ENCODE peak calls at places on chromosomes 5 and 9, in ten cellular contexts. One of them, this sample, is unnamed.

GRCh38 chr9:136085815-136086212 is 9.3 kb downstream of the NACC2 start:
- DNase-seq in progenitor cell of endocrine pancreas: no peak
- DNase-seq in RWPE1: no peak
- DNase-seq in transverse colon: peak; percentile 49
- DNase-seq in GM13976: no peak
- DNase-seq in adrenal gland: peak; percentile 82
- DNase-seq in GM12864: no peak
- DNase-seq in Peyer's patch: peak; percentile 60
- DNase-seq in foreskin fibroblast: no peak
- DNase-seq in sigmoid colon: peak; percentile 93
- DNase-seq in this sample: no peak

GRCh38 chr5:159094745-159095144 is 5.0 kb downstream of the EBF1 start:
- DNase-seq in progenitor cell of endocrine pancreas: no peak
- DNase-seq in RWPE1: peak; percentile 62
- DNase-seq in Peyer's patch: no peak
- DNase-seq in sigmoid colon: peak; percentile 92
- DNase-seq in adrenal gland: peak; percentile 69
- DNase-seq in GM12864: peak; percentile 72
- DNase-seq in transverse colon: peak; percentile 44
- DNase-seq in GM13976: peak; percentile 56
- DNase-seq in foreskin fibroblast: peak; percentile 68
- DNase-seq in this sample: peak; percentile 67

GRCh38 chr9:38309324-38310195 is 82.9 kb upstream of the ALDH1B1 start:
- DNase-seq in sigmoid colon: no peak
- DNase-seq in adrenal gland: no peak
- DNase-seq in Peyer's patch: no peak
- DNase-seq in GM12864: no peak
- DNase-seq in progenitor cell of endocrine pancreas: no peak
- DNase-seq in transverse colon: no peak
- DNase-seq in foreskin fibroblast: peak; percentile 42
- DNase-seq in RWPE1: no peak
- DNase-seq in GM13976: no peak
- DNase-seq in this sample: no peak

GRCh38 chr9:93183663-93184438 is at the start of gene WNK2:
- DNase-seq in sigmoid colon: no peak
- DNase-seq in transverse colon: peak; percentile 67
- DNase-seq in Peyer's patch: peak; percentile 82
- DNase-seq in GM12864: no peak
- DNase-seq in GM13976: peak; percentile 78
- DNase-seq in adrenal gland: no peak
- DNase-seq in foreskin fibroblast: peak; percentile 22
- DNase-seq in RWPE1: peak; percentile 89
- DNase-seq in progenitor cell of endocrine pancreas: peak; percentile 57
- DNase-seq in this sample: peak; percentile 77

GRCh38 chr9:6565312-6565711 is 80.2 kb downstream of the GLDC start:
- DNase-seq in GM13976: no peak
- DNase-seq in progenitor cell of endocrine pancreas: no peak
- DNase-seq in sigmoid colon: no peak
- DNase-seq in foreskin fibroblast: peak; percentile 51
- DNase-seq in RWPE1: no peak
- DNase-seq in transverse colon: no peak
- DNase-seq in GM12864: no peak
- DNase-seq in adrenal gland: no peak
- DNase-seq in Peyer's patch: no peak
- DNase-seq in this sample: no peak

GRCh38 chr5:93575466-93575865 is 5.6 kb downstream of the NR2F1-AS1 start:
- DNase-seq in RWPE1: no peak
- DNase-seq in adrenal gland: no peak
- DNase-seq in GM13976: no peak
- DNase-seq in GM12864: no peak
- DNase-seq in Peyer's patch: no peak
- DNase-seq in sigmoid colon: no peak
- DNase-seq in transverse colon: no peak
- DNase-seq in foreskin fibroblast: no peak
- DNase-seq in progenitor cell of endocrine pancreas: no peak
- DNase-seq in this sample: peak; percentile 14

GRCh38 chr5:55897905-55898304 is 46.7 kb downstream of the IL31RA start:
- DNase-seq in adrenal gland: no peak
- DNase-seq in progenitor cell of endocrine pancreas: no peak
- DNase-seq in RWPE1: no peak
- DNase-seq in transverse colon: no peak
- DNase-seq in GM12864: no peak
- DNase-seq in Peyer's patch: no peak
- DNase-seq in foreskin fibroblast: peak; percentile 98
- DNase-seq in GM13976: no peak
- DNase-seq in sigmoid colon: no peak
- DNase-seq in this sample: no peak

GRCh38 chr9:129311638-129312037 is 133.6 kb upstream of the IER5L start:
- DNase-seq in adrenal gland: peak; percentile 10
- DNase-seq in progenitor cell of endocrine pancreas: no peak
- DNase-seq in GM13976: no peak
- DNase-seq in Peyer's patch: no peak
- DNase-seq in sigmoid colon: peak; percentile 38
- DNase-seq in RWPE1: no peak
- DNase-seq in foreskin fibroblast: no peak
- DNase-seq in GM12864: no peak
- DNase-seq in transverse colon: no peak
- DNase-seq in this sample: no peak

GRCh38 chr9:129891519-129891918 is 56.3 kb downstream of the USP20 start:
- DNase-seq in foreskin fibroblast: no peak
- DNase-seq in GM12864: no peak
- DNase-seq in transverse colon: no peak
- DNase-seq in progenitor cell of endocrine pancreas: no peak
- DNase-seq in sigmoid colon: no peak
- DNase-seq in Peyer's patch: no peak
- DNase-seq in GM13976: no peak
- DNase-seq in adrenal gland: no peak
- DNase-seq in RWPE1: no peak
- DNase-seq in this sample: no peak

GRCh38 chr5:127839496-127840197 is 136.5 kb downstream of the CCDC192 start:
- DNase-seq in transverse colon: no peak
- DNase-seq in sigmoid colon: no peak
- DNase-seq in progenitor cell of endocrine pancreas: no peak
- DNase-seq in foreskin fibroblast: peak; percentile 32
- DNase-seq in adrenal gland: no peak
- DNase-seq in GM13976: no peak
- DNase-seq in RWPE1: no peak
- DNase-seq in GM12864: no peak
- DNase-seq in Peyer's patch: no peak
- DNase-seq in this sample: no peak

GRCh38 chr5:34684281-34684979 is 28.3 kb downstream of the RAI14 start:
- DNase-seq in progenitor cell of endocrine pancreas: no peak
- DNase-seq in adrenal gland: no peak
- DNase-seq in GM13976: no peak
- DNase-seq in Peyer's patch: no peak
- DNase-seq in sigmoid colon: no peak
- DNase-seq in RWPE1: no peak
- DNase-seq in transverse colon: no peak
- DNase-seq in foreskin fibroblast: peak; percentile 29
- DNase-seq in GM12864: no peak
- DNase-seq in this sample: no peak
- TF ChIP-seq CTCF in progenitor cell of endocrine pancreas: peak; percentile 33
- TF ChIP-seq CTCF in adrenal gland: no peak
- TF ChIP-seq CTCF in GM13976: no peak
- TF ChIP-seq CTCF in Peyer's patch: no peak
- TF ChIP-seq CTCF in sigmoid colon: peak; percentile 29
- TF ChIP-seq CTCF in RWPE1: no peak
- TF ChIP-seq CTCF in transverse colon: peak; percentile 18
- TF ChIP-seq CTCF in foreskin fibroblast: no peak
- TF ChIP-seq CTCF in GM12864: peak; percentile 26
- TF ChIP-seq CTCF in this sample: no peak

GRCh38 chr9:69649566-69650260 is 22.5 kb downstream of the APBA1 start:
- DNase-seq in Peyer's patch: no peak
- DNase-seq in RWPE1: no peak
- DNase-seq in GM13976: no peak
- DNase-seq in adrenal gland: no peak
- DNase-seq in foreskin fibroblast: peak; percentile 75
- DNase-seq in GM12864: no peak
- DNase-seq in transverse colon: no peak
- DNase-seq in progenitor cell of endocrine pancreas: no peak
- DNase-seq in sigmoid colon: no peak
- DNase-seq in this sample: no peak
- TF ChIP-seq CTCF in Peyer's patch: no peak
- TF ChIP-seq CTCF in RWPE1: no peak
- TF ChIP-seq CTCF in GM13976: no peak
- TF ChIP-seq CTCF in adrenal gland: no peak
- TF ChIP-seq CTCF in foreskin fibroblast: no peak
- TF ChIP-seq CTCF in GM12864: no peak
- TF ChIP-seq CTCF in transverse colon: no peak
- TF ChIP-seq CTCF in progenitor cell of endocrine pancreas: no peak
- TF ChIP-seq CTCF in sigmoid colon: no peak
- TF ChIP-seq CTCF in this sample: no peak

DNA sequence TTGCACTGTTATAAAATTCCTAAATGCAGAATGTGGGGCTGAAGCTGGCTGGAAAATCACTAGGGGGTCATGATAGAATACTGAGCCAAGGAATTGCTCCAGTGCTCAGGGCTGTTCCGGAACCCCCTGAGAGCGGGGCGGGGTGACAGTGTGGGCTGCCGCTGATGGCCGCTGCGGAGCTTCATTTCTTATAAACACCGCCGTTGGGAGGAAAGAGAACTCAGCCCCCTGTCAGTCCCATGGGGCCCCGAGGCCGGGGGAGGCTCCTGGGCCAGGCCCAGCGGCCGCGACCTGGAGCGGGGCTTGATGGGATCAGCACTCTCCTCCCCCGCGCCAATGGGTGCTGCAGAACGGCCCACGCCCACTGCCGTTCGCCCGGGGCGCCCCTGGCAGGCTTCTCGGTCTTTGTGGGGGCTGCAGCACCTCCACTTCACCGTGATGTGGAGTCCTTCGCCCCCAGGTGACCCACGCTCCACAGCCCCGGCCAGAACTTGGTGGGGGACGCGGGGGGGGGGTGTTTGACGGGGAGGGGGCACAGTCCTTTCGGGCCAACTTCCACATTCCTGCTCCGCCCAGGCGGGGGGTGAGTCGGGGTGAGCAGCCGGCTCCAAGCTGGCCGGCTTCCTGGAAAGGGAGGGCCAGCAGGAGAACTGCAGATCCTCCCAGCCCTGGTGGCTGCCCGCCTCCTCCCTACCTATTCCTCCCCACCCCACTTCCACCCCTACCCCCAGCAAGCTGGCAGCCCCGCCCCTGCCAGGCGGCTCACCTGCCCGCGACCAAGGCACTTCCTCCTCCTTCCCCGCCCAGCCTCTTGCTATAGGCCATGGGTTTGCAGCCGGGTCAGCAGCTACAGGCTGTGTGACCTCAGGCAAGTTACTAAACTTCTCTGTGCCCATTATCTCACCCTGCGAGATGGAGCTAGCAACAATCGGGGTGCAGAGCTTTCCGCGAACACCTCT is 5.4 kb upstream of the IRF1 start:
- DNase-seq in GM13976: peak; percentile 88
- DNase-seq in RWPE1: peak; percentile 99
- DNase-seq in Peyer's patch: peak; percentile 96
- DNase-seq in sigmoid colon: peak; percentile 94
- DNase-seq in progenitor cell of endocrine pancreas: peak; percentile 62
- DNase-seq in foreskin fibroblast: peak; percentile 95
- DNase-seq in transverse colon: peak; percentile 97
- DNase-seq in adrenal gland: peak; percentile 84
- DNase-seq in GM12864: peak; percentile 61
- DNase-seq in this sample: peak; percentile 84
- TF ChIP-seq CTCF in GM13976: no peak
- TF ChIP-seq CTCF in RWPE1: no peak
- TF ChIP-seq CTCF in Peyer's patch: no peak
- TF ChIP-seq CTCF in sigmoid colon: no peak
- TF ChIP-seq CTCF in progenitor cell of endocrine pancreas: peak; percentile 9
- TF ChIP-seq CTCF in foreskin fibroblast: no peak
- TF ChIP-seq CTCF in transverse colon: no peak
- TF ChIP-seq CTCF in adrenal gland: peak; percentile 20
- TF ChIP-seq CTCF in GM12864: no peak
- TF ChIP-seq CTCF in this sample: no peak

GRCh38 chr9:132575005-132575609 is 7.3 kb upstream of the BARHL1 start:
- DNase-seq in adrenal gland: peak; percentile 83
- DNase-seq in GM13976: peak; percentile 82
- DNase-seq in sigmoid colon: peak; percentile 78
- DNase-seq in Peyer's patch: peak; percentile 80
- DNase-seq in foreskin fibroblast: peak; percentile 82
- DNase-seq in GM12864: no peak
- DNase-seq in transverse colon: peak; percentile 73
- DNase-seq in RWPE1: peak; percentile 87
- DNase-seq in progenitor cell of endocrine pancreas: peak; percentile 79
- DNase-seq in this sample: peak; percentile 80
- TF ChIP-seq CTCF in adrenal gland: peak; percentile 88
- TF ChIP-seq CTCF in GM13976: peak; percentile 61
- TF ChIP-seq CTCF in sigmoid colon: peak; percentile 80
- TF ChIP-seq CTCF in Peyer's patch: peak; percentile 76
- TF ChIP-seq CTCF in foreskin fibroblast: peak; percentile 72
- TF ChIP-seq CTCF in GM12864: peak; percentile 78
- TF ChIP-seq CTCF in transverse colon: peak; percentile 74
- TF ChIP-seq CTCF in RWPE1: peak; percentile 92
- TF ChIP-seq CTCF in progenitor cell of endocrine pancreas: peak; percentile 92
- TF ChIP-seq CTCF in this sample: peak; percentile 74

GRCh38 chr9:1709347-1709746 is 305.8 kb upstream of the SMARCA2 start:
- DNase-seq in adrenal gland: peak; percentile 26
- DNase-seq in Peyer's patch: no peak
- DNase-seq in GM13976: peak; percentile 23
- DNase-seq in GM12864: no peak
- DNase-seq in sigmoid colon: no peak
- DNase-seq in RWPE1: no peak
- DNase-seq in foreskin fibroblast: peak; percentile 1
- DNase-seq in progenitor cell of endocrine pancreas: no peak
- DNase-seq in transverse colon: no peak
- DNase-seq in this sample: peak; percentile 13
- TF ChIP-seq CTCF in adrenal gland: no peak
- TF ChIP-seq CTCF in Peyer's patch: peak; percentile 14
- TF ChIP-seq CTCF in GM13976: no peak
- TF ChIP-seq CTCF in GM12864: peak; percentile 56
- TF ChIP-seq CTCF in sigmoid colon: no peak
- TF ChIP-seq CTCF in RWPE1: peak; percentile 9
- TF ChIP-seq CTCF in foreskin fibroblast: no peak
- TF ChIP-seq CTCF in progenitor cell of endocrine pancreas: peak; percentile 44
- TF ChIP-seq CTCF in transverse colon: peak; percentile 16
- TF ChIP-seq CTCF in this sample: peak; percentile 53

DNA sequence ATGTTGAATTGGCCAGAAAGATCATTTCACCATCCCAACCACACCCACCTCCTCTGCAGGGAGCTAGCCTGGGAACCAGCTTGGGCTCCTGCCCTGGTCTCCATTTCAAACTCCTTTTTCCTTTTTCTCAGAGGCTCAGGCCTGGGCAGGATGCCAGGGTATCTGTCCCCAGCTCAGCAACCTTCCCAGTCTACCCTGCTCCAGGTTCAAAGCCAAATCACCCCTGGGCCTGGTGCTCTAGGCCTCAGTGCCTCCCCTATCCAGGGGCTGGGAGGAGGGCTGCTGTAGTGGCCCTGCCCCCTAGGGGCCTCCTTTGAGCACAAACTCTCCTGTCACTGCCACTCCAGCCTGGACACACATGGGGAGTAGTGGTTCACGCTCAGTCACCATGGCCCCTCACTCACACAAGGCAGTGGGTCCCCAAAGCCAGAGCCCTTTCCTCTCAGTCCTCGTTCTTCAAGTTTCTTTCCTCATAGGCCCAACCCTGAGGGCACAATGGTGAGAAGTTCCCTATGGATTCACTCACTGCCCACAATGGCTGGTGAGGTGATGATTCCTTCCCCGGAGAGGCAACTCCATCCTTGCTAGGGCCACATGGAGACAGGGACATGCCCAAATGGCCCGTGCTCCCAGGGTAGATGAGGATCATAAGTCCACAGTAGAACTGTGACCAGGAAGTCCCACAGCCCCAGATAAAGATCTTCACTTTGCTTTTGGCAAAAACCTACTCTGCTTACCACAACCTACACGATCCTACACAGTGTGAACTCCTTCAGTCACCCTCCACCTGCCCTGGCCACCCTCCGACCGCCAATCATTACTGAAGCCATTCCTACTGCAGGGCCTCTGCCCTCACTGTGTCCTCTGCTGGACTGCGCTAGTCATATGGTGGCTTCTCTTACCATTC is 1.6 kb upstream of the ST6GALNAC4 start:
- DNase-seq in transverse colon: peak; percentile 28
- DNase-seq in adrenal gland: peak; percentile 67
- DNase-seq in progenitor cell of endocrine pancreas: no peak
- DNase-seq in RWPE1: no peak
- DNase-seq in GM12864: no peak
- DNase-seq in sigmoid colon: no peak
- DNase-seq in foreskin fibroblast: peak; percentile 67
- DNase-seq in GM13976: no peak
- DNase-seq in Peyer's patch: no peak
- DNase-seq in this sample: no peak
- TF ChIP-seq CTCF in transverse colon: no peak
- TF ChIP-seq CTCF in adrenal gland: no peak
- TF ChIP-seq CTCF in progenitor cell of endocrine pancreas: peak; percentile 16
- TF ChIP-seq CTCF in RWPE1: no peak
- TF ChIP-seq CTCF in GM12864: peak; percentile 42
- TF ChIP-seq CTCF in sigmoid colon: no peak
- TF ChIP-seq CTCF in foreskin fibroblast: no peak
- TF ChIP-seq CTCF in GM13976: peak; percentile 18
- TF ChIP-seq CTCF in Peyer's patch: no peak
- TF ChIP-seq CTCF in this sample: peak; percentile 47

This sample was measured in GM13977.